ENCODE peak calls at places on chromosome 14, in nine cellular contexts. J is adrenal gland, H is heart left ventricle, Z is A549, G is NB4, Q is neural progenitor cell, I is GM10248, K is BE2C, D is GM12865. W is an unnamed sample.

GRCh38 chr14:61315288-61315687 is 6.1 kb upstream of the PRKCH start:
- DNase-seq in D (no peak), H (no peak), G (no peak), J (no peak), I (no peak), Q (no peak), Z (no peak), K (no peak), W (no peak)

GRCh38 chr14:104285483-104285790 is 147.1 kb downstream of the KIF26A start:
- DNase-seq in I (no peak), Q (no peak), Z (no peak), J (no peak), H (no peak), K (peak; percentile 52), G (no peak), D (no peak), W (peak; percentile 3)

GRCh38 chr14:50335989-50336391 is 23.9 kb downstream of the DMAC2L start:
- DNase-seq in Z (no peak), K (peak; percentile 82), J (peak; percentile 34), I (peak; percentile 22), G (peak; percentile 45), D (no peak), Q (peak; percentile 42), H (peak; percentile 64), W (peak; percentile 84)

GRCh38 chr14:23729720-23730387 is 93.7 kb downstream of the DHRS2 start:
- DNase-seq in H (no peak), D (no peak), Q (no peak), G (peak; percentile 4), K (no peak), I (no peak), Z (peak; percentile 28), J (no peak), W (no peak)

GRCh38 chr14:75242546-75243273 is 35.9 kb upstream of the FOS start:
- DNase-seq in H (no peak), D (no peak), Q (peak; percentile 65), K (no peak), Z (no peak), I (no peak), G (no peak), J (no peak), W (no peak)

GRCh38 chr14:27012641-27013040 is 414.8 kb upstream of the NOVA1 start:
- DNase-seq in J (no peak), Q (no peak), Z (no peak), K (no peak), H (no peak), D (no peak), I (no peak), G (no peak), W (no peak)

GRCh38 chr14:94237046-94237445 is 56.0 kb downstream of the SERPINA10 start:
- DNase-seq in K (no peak), D (no peak), J (no peak), H (no peak), Z (no peak), G (no peak), Q (no peak), I (no peak), W (no peak)

GRCh38 chr14:75126121-75126544 is 715 bp downstream of the NEK9 start:
- DNase-seq in H (no peak), D (peak; percentile 25), K (no peak), J (no peak), G (peak; percentile 63), Z (peak; percentile 16), Q (no peak), I (no peak), W (no peak)

GRCh38 chr14:77986808-77987207 is 183.4 kb upstream of the NRXN3 start:
- DNase-seq in G (no peak), J (no peak), I (no peak), Q (no peak), H (no peak), D (no peak), Z (no peak), K (no peak), W (no peak)

GRCh38 chr14:77989441-77989891 is 180.7 kb upstream of the NRXN3 start:
- DNase-seq in H (peak; percentile 60), I (no peak), K (no peak), J (no peak), Z (no peak), D (no peak), Q (peak; percentile 25), G (no peak), W (peak; percentile 40)

GRCh38 chr14:77988096-77988870 is 181.9 kb upstream of the NRXN3 start:
- DNase-seq in Z (no peak), I (no peak), K (no peak), J (no peak), Q (no peak), H (peak; percentile 41), D (no peak), G (no peak), W (no peak)

GRCh38 chr14:77988966-77989365 is 181.2 kb upstream of the NRXN3 start:
- DNase-seq in J (no peak), Q (no peak), D (no peak), K (no peak), Z (no peak), I (no peak), G (no peak), H (peak; percentile 82), W (peak; percentile 59)

DNA sequence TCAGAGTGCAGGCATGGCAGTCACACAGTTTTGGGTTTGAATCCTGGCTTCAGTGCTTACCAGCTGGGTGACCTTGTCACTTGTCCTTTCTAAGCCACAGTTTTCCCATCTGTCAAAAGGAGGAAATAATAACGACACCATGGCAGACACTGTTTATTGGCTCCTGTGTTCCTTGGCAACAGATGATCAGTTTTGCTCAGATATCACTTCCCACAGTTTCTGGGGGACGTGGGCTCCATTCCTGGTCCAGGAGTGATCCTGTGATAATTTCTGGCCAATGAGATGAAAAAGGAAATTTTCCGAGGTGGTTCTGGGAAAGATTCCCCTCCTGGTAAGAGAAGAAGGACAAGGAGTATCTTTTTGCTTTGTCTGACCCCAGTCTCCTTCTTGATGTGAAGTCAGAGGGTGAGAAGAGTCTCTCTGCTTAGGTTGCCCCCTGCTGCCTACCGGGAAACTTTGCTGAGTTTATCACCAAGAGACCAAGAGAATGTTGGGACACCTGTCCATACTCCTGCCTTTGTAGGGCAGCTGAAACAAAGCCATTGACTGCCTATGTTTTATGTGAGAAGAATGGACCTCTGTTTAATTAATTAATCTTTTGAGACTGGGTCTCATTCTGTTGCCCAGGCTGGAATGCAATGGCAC is 178.9 kb upstream of the NRXN3 start:
- DNase-seq in Q (peak; percentile 23), I (no peak), D (peak; percentile 25), H (no peak), G (peak; percentile 33), Z (no peak), K (peak; percentile 22), J (no peak), W (no peak)
- TF ChIP-seq CTCF in Q (peak; percentile 13), I (no peak), D (peak; percentile 11), H (no peak), G (peak; percentile 23), Z (no peak), K (peak; percentile 59), J (no peak), W (no peak)

GRCh38 chr14:59125156-59125555 is 63.3 kb upstream of the DAAM1 start:
- DNase-seq in D (peak; percentile 50), H (no peak), J (no peak), G (no peak), Z (no peak), K (no peak), Q (no peak), I (no peak), W (no peak)

GRCh38 chr14:59126714-59127436 is 61.6 kb upstream of the DAAM1 start:
- DNase-seq in G (peak; percentile 67), J (peak; percentile 25), K (peak; percentile 11), Z (peak; percentile 52), H (no peak), D (peak; percentile 67), I (peak; percentile 62), Q (peak; percentile 71), W (no peak)

GRCh38 chr14:59123526-59123925 is 64.9 kb upstream of the DAAM1 start:
- DNase-seq in D (no peak), J (no peak), H (no peak), Q (no peak), Z (no peak), I (no peak), G (no peak), K (no peak), W (no peak)

GRCh38 chr14:59120931-59121330 is 67.5 kb upstream of the DAAM1 start:
- DNase-seq in J (no peak), G (no peak), Q (no peak), D (no peak), I (no peak), Z (no peak), H (no peak), K (no peak), W (no peak)

DNA sequence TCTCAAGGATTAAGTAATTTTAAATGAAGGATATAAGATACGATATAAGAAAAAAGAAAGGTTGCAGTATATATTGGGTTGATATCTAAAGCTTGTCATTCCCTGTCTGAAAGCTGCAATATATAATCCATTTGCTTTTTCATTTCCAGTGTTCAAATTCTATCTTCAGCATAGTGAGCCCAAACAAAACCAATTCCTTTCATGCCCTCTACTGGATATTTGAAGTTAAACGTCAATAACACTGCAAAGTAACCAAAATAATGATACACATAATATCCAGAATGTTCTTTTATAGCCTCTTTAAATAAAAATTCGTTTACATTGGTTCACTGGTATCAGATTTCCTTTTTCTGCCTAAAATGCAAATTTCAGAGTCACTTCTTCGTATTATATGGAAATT is 64.5 kb upstream of the DAAM1 start:
- DNase-seq in Z (peak; percentile 10), D (no peak), G (no peak), K (no peak), I (no peak), J (no peak), H (no peak), Q (no peak), W (no peak)
- TF ChIP-seq CTCF in Z (peak; percentile 57), D (peak; percentile 5), G (no peak), K (no peak), I (peak; percentile 17), J (no peak), H (no peak), Q (peak; percentile 49), W (peak; percentile 39)

GRCh38 chr14:31967669-31967975 is 109.5 kb upstream of the ARHGAP5 start:
- DNase-seq in I (no peak), K (no peak), J (no peak), H (no peak), Z (no peak), D (no peak), G (no peak), Q (no peak), W (no peak)

GRCh38 chr14:31969371-31969770 is 107.7 kb upstream of the ARHGAP5 start:
- DNase-seq in H (no peak), K (no peak), Q (no peak), I (no peak), Z (no peak), G (no peak), J (no peak), D (no peak), W (no peak)

GRCh38 chr14:31969841-31970240 is 107.3 kb upstream of the ARHGAP5 start:
- DNase-seq in Q (no peak), Z (no peak), D (no peak), K (no peak), I (no peak), G (no peak), H (no peak), J (no peak), W (no peak)

GRCh38 chr14:31968107-31968810 is 108.8 kb upstream of the ARHGAP5 start:
- DNase-seq in J (no peak), G (peak; percentile 8), Z (no peak), D (peak; percentile 15), Q (no peak), H (no peak), K (no peak), I (no peak), W (no peak)

GRCh38 chr14:31968912-31969311 is 108.2 kb upstream of the ARHGAP5 start:
- DNase-seq in Q (no peak), G (no peak), Z (no peak), I (no peak), H (no peak), J (no peak), K (peak; percentile 14), D (no peak), W (no peak)
- TF ChIP-seq CTCF in Q (no peak), G (no peak), Z (no peak), I (no peak), H (no peak), J (no peak), K (peak; percentile 13), D (no peak), W (no peak)

DNA sequence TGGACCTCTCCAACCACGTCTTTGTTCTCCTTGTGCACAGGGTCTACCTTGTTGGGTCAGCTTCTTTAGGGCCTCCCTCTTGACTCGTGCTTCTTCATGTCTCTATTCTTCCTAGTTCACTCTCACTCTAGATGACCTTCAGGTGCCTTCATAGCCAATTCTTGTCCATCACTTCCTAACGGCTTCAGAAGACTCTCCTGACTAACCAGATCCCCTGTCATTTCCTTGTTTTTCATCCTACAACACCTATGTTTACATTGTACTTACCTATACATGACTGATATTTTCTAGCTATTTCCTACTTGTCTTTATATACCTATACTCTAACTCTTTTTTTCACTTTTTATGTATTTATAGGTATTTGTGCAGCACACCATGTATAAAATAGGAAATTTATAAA is 117.1 kb downstream of the RPS6KA5 start:
- DNase-seq in J (no peak), Z (no peak), H (no peak), Q (no peak), I (no peak), K (no peak), G (no peak), D (no peak), W (no peak)
- TF ChIP-seq CTCF in J (no peak), Z (no peak), H (no peak), Q (no peak), I (no peak), K (no peak), G (no peak), D (no peak), W (no peak)

W was measured in glutamatergic neuron.